ENCODE peak calls at places on chromosomes 5 and 9, in seven cellular contexts. R, W, N, L, X, O and T are unnamed samples.

GRCh38 chr9:32424616-32425015 is 40.2 kb downstream of the ACO1 start:
- DNase-seq in R (peak), N (no peak), W (no peak), O (no peak), L (no peak), X (no peak), T (no peak)

GRCh38 chr9:6920040-6920439 is 162.3 kb downstream of the KDM4C start:
- DNase-seq in N (no peak), L (no peak), X (no peak), W (no peak), O (no peak), R (no peak), T (no peak)

GRCh38 chr5:10706326-10706725 is 54.7 kb downstream of the DAP start:
- DNase-seq in R (no peak), O (no peak), X (no peak), N (no peak), W (no peak), L (no peak), T (no peak)

GRCh38 chr5:111299067-111299481 is 74.9 kb downstream of the CAMK4 start:
- DNase-seq in N (no peak), R (no peak), W (no peak), X (no peak), L (no peak), O (no peak), T (no peak)

GRCh38 chr5:177336112-177336511 is 15.4 kb downstream of the LMAN2 start:
- DNase-seq in W (no peak), L (peak), R (no peak), O (no peak), N (peak), X (no peak), T (no peak)

GRCh38 chr5:126538579-126538978 is 56.4 kb downstream of the ALDH7A1 start:
- DNase-seq in L (no peak), X (no peak), O (no peak), R (no peak), N (no peak), W (no peak), T (no peak)

GRCh38 chr9:71273613-71274012 is 152.2 kb upstream of the TRPM3 start:
- DNase-seq in L (no peak), O (no peak), X (no peak), W (no peak), R (no peak), N (no peak), T (no peak)

GRCh38 chr5:116696356-116696755 is 121.7 kb upstream of the SEMA6A start:
- DNase-seq in O (no peak), X (peak), N (peak), L (no peak), W (no peak), R (peak), T (no peak)

GRCh38 chr5:176362098-176362442 is 506 bp upstream of the KIAA1191 start:
- DNase-seq in X (no peak), O (no peak), W (no peak), L (no peak), R (no peak), N (no peak), T (no peak)

GRCh38 chr5:158807-159447 is 32.4 kb upstream of the LRRC14B start:
- DNase-seq in O (no peak), R (no peak), L (peak), W (no peak), X (no peak), N (no peak), T (peak)

GRCh38 chr9:121862973-121863372 is 211.5 kb downstream of the DAB2IP start:
- DNase-seq in L (no peak), O (no peak), R (no peak), X (no peak), W (no peak), N (no peak), T (no peak)

GRCh38 chr9:121862371-121862970 is 211.0 kb downstream of the DAB2IP start:
- DNase-seq in X (no peak), N (no peak), W (no peak), L (no peak), R (no peak), O (no peak), T (no peak)

GRCh38 chr9:121860213-121860612 is 208.8 kb downstream of the DAB2IP start:
- DNase-seq in W (no peak), X (no peak), L (no peak), R (no peak), N (no peak), O (no peak), T (no peak)

GRCh38 chr9:121860744-121861143 is 209.3 kb downstream of the DAB2IP start:
- DNase-seq in L (no peak), N (no peak), X (no peak), O (peak), W (no peak), R (peak), T (no peak)

DNA sequence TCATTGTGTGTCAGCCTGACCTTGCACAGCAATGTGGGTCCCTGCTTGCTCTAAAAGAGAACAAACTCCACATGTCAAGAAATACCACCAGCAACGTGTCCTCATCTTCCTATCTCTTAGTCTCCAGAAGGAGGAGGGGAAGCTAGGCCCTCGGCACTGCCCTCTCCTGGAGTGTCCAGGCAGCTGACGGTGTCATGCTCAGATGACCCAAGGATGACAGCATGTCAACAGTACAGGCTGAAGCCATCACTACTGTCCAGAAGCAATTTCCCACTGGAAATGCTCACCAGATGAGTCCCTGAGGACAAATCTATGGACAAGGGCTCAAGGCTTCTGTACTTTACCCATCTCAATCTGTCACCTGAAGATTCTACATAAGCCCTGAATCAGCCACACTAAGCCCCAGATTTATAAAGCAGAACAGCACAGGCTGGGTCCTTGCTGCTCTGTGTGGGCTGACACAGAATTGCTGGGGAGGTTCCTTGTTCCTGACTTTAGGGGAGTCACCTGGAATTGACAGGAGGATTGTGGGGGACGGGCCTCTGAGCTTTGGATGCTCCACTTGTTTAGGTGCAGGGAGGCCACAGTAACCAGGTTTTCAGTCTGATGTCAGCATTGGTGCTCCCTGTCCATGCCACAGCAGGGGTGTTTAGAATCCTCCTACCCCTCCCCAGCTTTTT is 210.2 kb downstream of the DAB2IP start:
- DNase-seq in X (peak), W (peak), O (no peak), R (no peak), L (no peak), N (peak), T (no peak)
- TF ChIP-seq CTCF in X (peak), W (peak), O (peak), R (peak), L (peak), N (peak), T (peak)

DNA sequence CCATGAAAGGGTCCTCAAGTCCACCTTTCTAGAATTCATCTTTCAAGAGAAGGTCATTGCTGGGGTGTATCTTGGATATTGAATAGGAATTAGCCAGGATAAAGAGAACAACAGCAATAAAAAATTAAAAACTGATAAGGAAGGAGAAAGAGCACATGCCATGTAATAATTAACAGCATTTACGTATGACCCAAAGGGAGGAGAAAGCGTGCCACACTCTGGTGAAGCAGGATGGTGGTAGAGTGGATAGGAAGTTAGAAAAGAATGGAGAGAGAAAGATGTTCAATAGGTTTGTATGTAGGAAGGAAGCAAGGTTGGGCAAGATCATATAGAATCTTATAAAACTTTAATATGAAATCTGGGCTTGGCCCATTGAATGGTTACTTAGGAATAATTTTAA is 751.5 kb downstream of the MAT2B start:
- DNase-seq in W (no peak), L (no peak), R (no peak), X (no peak), O (no peak), N (no peak), T (no peak)
- TF ChIP-seq CTCF in W (no peak), L (no peak), R (no peak), X (no peak), O (no peak), N (no peak), T (no peak)

GRCh38 chr5:14627270-14627669 is 37.2 kb upstream of the OTULIN start:
- DNase-seq in X (no peak), N (no peak), R (no peak), O (no peak), W (no peak), L (no peak), T (no peak)
- TF ChIP-seq CTCF in X (no peak), N (no peak), R (no peak), O (no peak), W (no peak), L (no peak), T (no peak)

GRCh38 chr5:131384616-131385214 is 120.9 kb downstream of the CDC42SE2 start:
- DNase-seq in R (no peak), L (no peak), N (no peak), O (no peak), W (no peak), X (no peak), T (no peak)
- TF ChIP-seq CTCF in R (no peak), L (no peak), N (no peak), O (no peak), W (no peak), X (no peak), T (no peak)

DNA sequence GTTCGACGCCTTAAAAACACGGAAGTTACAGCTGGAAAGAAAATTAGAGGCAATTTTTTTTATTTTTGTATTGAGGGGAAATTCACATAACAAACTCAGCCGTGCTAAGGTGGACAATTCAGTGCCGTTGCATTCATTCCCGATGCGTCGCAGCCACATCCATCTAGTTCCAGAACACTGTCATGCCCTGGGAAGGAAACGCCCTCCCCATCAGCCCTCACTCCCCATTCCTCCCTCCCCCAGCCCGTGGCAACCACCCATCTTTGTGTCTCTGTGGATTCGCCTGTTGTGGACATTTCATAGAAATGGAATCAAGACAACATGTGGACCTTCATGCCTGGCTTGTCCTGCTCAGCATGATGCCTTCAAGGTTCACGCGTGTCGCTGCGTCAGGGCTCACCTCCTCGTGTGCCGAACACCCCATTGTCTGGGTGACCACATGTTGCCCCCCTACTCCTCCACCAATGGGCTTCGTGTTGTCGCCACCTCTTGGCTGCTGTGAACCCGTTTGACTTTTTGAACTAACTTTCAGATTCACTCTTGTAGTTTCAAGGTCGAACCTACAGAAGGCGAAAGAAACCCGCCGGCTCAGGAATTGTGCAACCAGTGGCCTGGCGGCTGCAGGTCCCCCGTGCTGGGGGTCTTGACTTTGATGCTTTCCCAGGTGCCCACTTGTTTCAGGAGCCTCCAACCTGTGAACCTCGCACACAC is 17.4 kb upstream of the CAMSAP1 start:
- DNase-seq in R (no peak), N (no peak), L (no peak), O (no peak), W (peak), X (no peak), T (peak)
- TF ChIP-seq CTCF in R (no peak), N (no peak), L (no peak), O (no peak), W (no peak), X (peak), T (no peak)

GRCh38 chr5:57181151-57181550 is 7.3 kb downstream of the GPBP1 start:
- DNase-seq in N (no peak), W (no peak), R (no peak), L (no peak), X (no peak), O (no peak), T (no peak)

GRCh38 chr5:57179262-57179960 is 5.6 kb downstream of the GPBP1 start:
- DNase-seq in W (no peak), N (no peak), R (no peak), X (no peak), O (no peak), L (no peak), T (no peak)

GRCh38 chr5:57185301-57185700 is 11.4 kb downstream of the GPBP1 start:
- DNase-seq in W (no peak), O (no peak), L (no peak), N (no peak), R (no peak), X (no peak), T (no peak)

GRCh38 chr5:57186194-57186593 is 12.3 kb downstream of the GPBP1 start:
- DNase-seq in L (no peak), X (no peak), W (no peak), R (no peak), N (no peak), O (no peak), T (no peak)

GRCh38 chr5:57184322-57184721 is 10.5 kb downstream of the GPBP1 start:
- DNase-seq in X (no peak), N (no peak), R (no peak), O (no peak), W (no peak), L (no peak), T (no peak)
- TF ChIP-seq CTCF in X (no peak), N (no peak), R (no peak), O (no peak), W (no peak), L (no peak), T (no peak)

GRCh38 chr5:141914154-141914743 is 9.4 kb upstream of the DELE1 start:
- DNase-seq in N (peak), W (peak), R (no peak), L (peak), O (peak), X (peak), T (no peak)
- TF ChIP-seq CTCF in N (peak), W (no peak), R (no peak), L (peak), O (peak), X (peak), T (peak)